ENCODE peak calls at places on chromosomes 3 and 15, in five cellular contexts. P, Z, W, D and T are unnamed samples. For H3K4me1, the result is how much of the 10 kb centered on the place peaks cover.

GRCh38 chr3:186612721-186613636 is at the start of gene AHSG:
- DNase-seq in P (peak), Z (no peak), W (no peak), D (no peak), T (no peak)

GRCh38 chr15:100869151-100869999 is 10.3 kb upstream of the ALDH1A3 start:
- DNase-seq in P (no peak), Z (no peak), W (no peak), D (no peak), T (no peak)

GRCh38 chr15:95300958-95301357 is 1029.5 kb upstream of the NR2F2 start:
- DNase-seq in P (no peak), Z (no peak), W (no peak), D (no peak), T (no peak)

GRCh38 chr3:18134386-18135082 is 290.6 kb downstream of the SATB1 start:
- DNase-seq in P (no peak), Z (no peak), W (no peak), D (no peak), T (no peak)

GRCh38 chr3:171262431-171262830 is 197.8 kb downstream of the TNIK start:
- DNase-seq in P (no peak), Z (no peak), W (no peak), D (no peak), T (no peak)

GRCh38 chr15:52857471-52857870 is 67.3 kb upstream of the ONECUT1 start:
- DNase-seq in P (no peak), Z (no peak), W (no peak), D (no peak), T (no peak)

GRCh38 chr3:30399394-30400181 is 206.8 kb upstream of the TGFBR2 start:
- DNase-seq in P (no peak), Z (no peak), W (no peak), D (no peak), T (no peak)

GRCh38 chr15:74907277-74907870 is 723 bp upstream of the FAM219B start:
- DNase-seq in P (no peak), Z (no peak), W (no peak), D (peak), T (no peak)

GRCh38 chr15:71651750-71652186 is 158.6 kb upstream of the NR2E3 start:
- DNase-seq in P (peak), Z (no peak), W (peak), D (no peak), T (no peak)

GRCh38 chr15:65998486-65998885 is 129.2 kb downstream of the RAB11A start:
- DNase-seq in P (no peak), Z (no peak), W (no peak), D (no peak), T (no peak)

GRCh38 chr15:54506977-54507524 is 528.8 kb downstream of the UNC13C start:
- DNase-seq in P (no peak), Z (no peak), W (no peak), D (no peak), T (no peak)

GRCh38 chr3:192835818-192836468 is 81.7 kb downstream of the MB21D2 start:
- DNase-seq in P (no peak), Z (no peak), W (no peak), D (peak), T (peak)

GRCh38 chr15:88393719-88394519 is 73.3 kb downstream of the MRPL46 start:
- DNase-seq in P (no peak), Z (no peak), W (no peak), D (no peak), T (no peak)

GRCh38 chr3:128922804-128923459 is 43.5 kb downstream of the ACAD9 start:
- DNase-seq in P (no peak), Z (no peak), W (no peak), D (no peak), T (no peak)

GRCh38 chr15:22253676-22254408 is 173.5 kb downstream of the OR4M2 start:
- DNase-seq in P (no peak), Z (no peak), W (no peak), D (no peak), T (no peak)

GRCh38 chr15:22257047-22257667 is 176.8 kb downstream of the OR4M2 start:
- DNase-seq in P (no peak), Z (no peak), W (no peak), D (no peak), T (no peak)

DNA sequence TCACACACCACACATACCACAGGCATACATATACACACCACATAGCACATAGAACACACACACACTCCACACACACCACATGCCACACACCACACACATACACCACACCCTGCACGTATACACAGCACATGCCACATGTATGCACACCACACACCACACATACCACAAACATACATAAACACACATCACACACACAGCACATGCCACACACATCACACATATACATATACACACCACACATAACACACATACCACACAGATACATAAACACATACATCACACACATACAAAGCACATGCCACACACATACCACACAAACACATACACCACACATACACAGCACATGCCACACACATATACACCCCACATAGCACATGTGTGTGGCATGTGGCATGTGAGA is 171.1 kb downstream of the OR4M2 start:
- DNase-seq in P (no peak), Z (no peak), W (no peak), D (no peak), T (no peak)
- H3K4me3 ChIP-seq in P (no peak), Z (no peak), W (no peak), D (no peak), T (no peak)

GRCh38 chr15:40333922-40334492 is 6.7 kb downstream of the CCDC9B start:
- DNase-seq in P (peak), Z (peak), W (peak), D (peak), T (no peak)
- H3K4me1 ChIP-seq in P (under half), Z (half or more), W (half or more), D (half or more), T (under half)

DNA sequence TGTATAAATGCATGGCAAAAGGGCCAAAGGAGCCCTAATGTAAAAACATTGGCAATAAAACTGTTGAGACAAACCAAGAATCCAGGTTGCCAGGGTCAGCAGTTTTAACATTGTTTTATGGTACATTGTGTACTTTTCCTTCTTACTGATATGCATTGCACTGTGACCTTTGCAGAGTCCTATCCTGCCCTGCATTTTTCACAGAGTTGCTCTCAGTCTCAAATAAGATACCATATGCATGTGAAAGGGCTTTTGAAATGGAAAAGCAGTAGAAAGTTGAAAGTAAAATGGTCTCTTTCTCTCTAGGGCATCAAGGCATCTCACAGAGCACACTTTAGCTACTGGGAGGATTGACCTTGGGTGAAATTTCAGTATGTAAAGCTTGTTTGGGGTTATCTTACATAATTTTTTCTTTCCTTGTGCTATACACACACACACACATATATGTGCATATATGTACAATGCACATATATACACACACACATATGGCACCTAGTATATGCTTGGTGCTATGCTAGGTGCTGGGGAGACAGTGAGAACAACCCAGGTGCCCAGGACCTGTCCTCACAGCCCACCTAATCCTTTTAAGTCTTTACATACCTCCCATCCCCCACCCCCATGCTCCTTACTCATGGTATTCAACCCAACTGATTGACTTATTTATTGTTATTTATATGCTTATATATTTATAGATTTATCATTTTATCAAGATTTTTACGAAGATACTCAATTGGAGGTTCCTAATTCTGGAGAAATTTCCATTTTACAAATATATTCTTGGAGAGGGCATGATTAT is 1.2 kb upstream of the PPP2R3A start:
- DNase-seq in P (peak), Z (no peak), W (no peak), D (no peak), T (no peak)
- H3K4me3 ChIP-seq in P (no peak), Z (peak), W (no peak), D (peak), T (no peak)

GRCh38 chr15:31365032-31365654 is 38.5 kb downstream of the KLF13 start:
- DNase-seq in P (no peak), Z (no peak), W (no peak), D (peak), T (no peak)
- H3K4me1 ChIP-seq in P (under half), Z (half or more), W (under half), D (half or more), T (under half)

GRCh38 chr3:70225146-70225545 is 87.3 kb downstream of the MDFIC2 start:
- DNase-seq in P (no peak), Z (no peak), W (no peak), D (no peak), T (no peak)
- H3K4me3 ChIP-seq in P (no peak), Z (no peak), W (no peak), D (no peak), T (no peak)

GRCh38 chr3:149647812-149648211 is 10.0 kb downstream of the WWTR1 start:
- DNase-seq in P (no peak), Z (no peak), W (no peak), D (no peak), T (no peak)
- H3K4me1 ChIP-seq in P (under half), Z (half or more), W (under half), D (half or more), T (under half)